ENCODE peak calls at places on chromosomes 2 and 18, in five cellular contexts. One of them, this sample, is unnamed. For H3K4me1, H3K36me3 and H3K27me3, the result is how much of the 10 kb centered on the place peaks cover.

GRCh38 chr2:36438454-36438977 is 82.9 kb downstream of the CRIM1 start:
- DNase-seq in HepG2: no peak
- DNase-seq in MM.1S: no peak
- DNase-seq in upper lobe of right lung: no peak
- DNase-seq in heart right ventricle: no peak
- DNase-seq in this sample: peak

GRCh38 chr2:53098323-53099073 is 669.1 kb upstream of the CHAC2 start:
- DNase-seq in HepG2: no peak
- DNase-seq in MM.1S: no peak
- DNase-seq in heart right ventricle: no peak
- DNase-seq in upper lobe of right lung: no peak
- DNase-seq in this sample: no peak

GRCh38 chr2:196293751-196294486 is 122.5 kb upstream of the STK17B start:
- DNase-seq in heart right ventricle: no peak
- DNase-seq in upper lobe of right lung: no peak
- DNase-seq in MM.1S: no peak
- DNase-seq in HepG2: no peak
- DNase-seq in this sample: no peak

GRCh38 chr18:10851824-10852225 is 297.5 kb downstream of the PIEZO2 start:
- DNase-seq in upper lobe of right lung: no peak
- DNase-seq in HepG2: peak
- DNase-seq in MM.1S: peak
- DNase-seq in heart right ventricle: no peak
- DNase-seq in this sample: peak

GRCh38 chr2:237333748-237334147 is 80.2 kb downstream of the COL6A3 start:
- DNase-seq in upper lobe of right lung: no peak
- DNase-seq in MM.1S: no peak
- DNase-seq in HepG2: no peak
- DNase-seq in heart right ventricle: no peak
- DNase-seq in this sample: no peak

GRCh38 chr18:59516356-59517155 is 157.5 kb upstream of the LMAN1 start:
- DNase-seq in MM.1S: no peak
- DNase-seq in upper lobe of right lung: no peak
- DNase-seq in HepG2: peak
- DNase-seq in heart right ventricle: no peak
- DNase-seq in this sample: no peak

GRCh38 chr2:201260302-201260800 is at the start of gene CASP8:
- DNase-seq in heart right ventricle: no peak
- DNase-seq in MM.1S: peak
- DNase-seq in HepG2: peak
- DNase-seq in upper lobe of right lung: no peak
- DNase-seq in this sample: peak

GRCh38 chr2:88230912-88231311 is 60.8 kb downstream of the THNSL2 start:
- DNase-seq in MM.1S: no peak
- DNase-seq in heart right ventricle: no peak
- DNase-seq in upper lobe of right lung: no peak
- DNase-seq in HepG2: no peak
- DNase-seq in this sample: no peak

GRCh38 chr2:168717790-168718502 is 84.5 kb upstream of the NOSTRIN start:
- DNase-seq in heart right ventricle: no peak
- DNase-seq in upper lobe of right lung: no peak
- DNase-seq in HepG2: no peak
- DNase-seq in MM.1S: no peak
- DNase-seq in this sample: no peak

GRCh38 chr2:149743842-149744468 is 156.4 kb upstream of the MMADHC start:
- DNase-seq in upper lobe of right lung: no peak
- DNase-seq in MM.1S: no peak
- DNase-seq in HepG2: no peak
- DNase-seq in heart right ventricle: no peak
- DNase-seq in this sample: peak

GRCh38 chr2:71465356-71465755 is 12.0 kb downstream of the DYSF start:
- DNase-seq in MM.1S: no peak
- DNase-seq in HepG2: no peak
- DNase-seq in heart right ventricle: no peak
- DNase-seq in upper lobe of right lung: peak
- DNase-seq in this sample: no peak

GRCh38 chr2:63438171-63438570 is 150.1 kb downstream of the WDPCP start:
- DNase-seq in HepG2: no peak
- DNase-seq in heart right ventricle: no peak
- DNase-seq in MM.1S: no peak
- DNase-seq in upper lobe of right lung: no peak
- DNase-seq in this sample: no peak

GRCh38 chr18:12092398-12093229 is 1.0 kb upstream of the ANKRD62 start:
- DNase-seq in heart right ventricle: peak
- DNase-seq in HepG2: peak
- DNase-seq in upper lobe of right lung: no peak
- DNase-seq in MM.1S: peak
- DNase-seq in this sample: peak

GRCh38 chr18:48868468-48869466 is 82.0 kb downstream of the SMAD7 start:
- DNase-seq in upper lobe of right lung: no peak
- DNase-seq in MM.1S: peak
- DNase-seq in HepG2: peak
- DNase-seq in heart right ventricle: no peak
- DNase-seq in this sample: no peak

GRCh38 chr18:6764382-6764781 is 34.9 kb downstream of the ARHGAP28 start:
- DNase-seq in MM.1S: no peak
- DNase-seq in HepG2: no peak
- DNase-seq in heart right ventricle: no peak
- DNase-seq in upper lobe of right lung: no peak
- DNase-seq in this sample: no peak

GRCh38 chr2:239109916-239110545 is 262.1 kb downstream of the TWIST2 start:
- DNase-seq in HepG2: no peak
- DNase-seq in MM.1S: no peak
- DNase-seq in upper lobe of right lung: no peak
- DNase-seq in heart right ventricle: no peak
- DNase-seq in this sample: no peak

GRCh38 chr2:43142921-43143438 is 83.4 kb downstream of the ZFP36L2 start:
- DNase-seq in MM.1S: no peak
- DNase-seq in HepG2: peak
- DNase-seq in upper lobe of right lung: no peak
- DNase-seq in heart right ventricle: no peak
- DNase-seq in this sample: no peak

GRCh38 chr2:218857371-218858137 is 2.1 kb upstream of the WNT6 start:
- DNase-seq in upper lobe of right lung: peak
- DNase-seq in MM.1S: no peak
- DNase-seq in HepG2: no peak
- DNase-seq in heart right ventricle: no peak
- DNase-seq in this sample: peak

GRCh38 chr18:9898792-9899549 is 13.2 kb downstream of the TXNDC2 start:
- DNase-seq in HepG2: peak
- DNase-seq in heart right ventricle: no peak
- DNase-seq in upper lobe of right lung: no peak
- DNase-seq in MM.1S: no peak
- DNase-seq in this sample: no peak

GRCh38 chr18:51480562-51481261 is 283.2 kb upstream of the MEX3C start:
- DNase-seq in MM.1S: no peak
- DNase-seq in HepG2: no peak
- DNase-seq in heart right ventricle: no peak
- DNase-seq in upper lobe of right lung: no peak
- DNase-seq in this sample: no peak

GRCh38 chr2:85312404-85312803 is 15.4 kb downstream of the TGOLN2 start:
- DNase-seq in upper lobe of right lung: no peak
- DNase-seq in heart right ventricle: no peak
- DNase-seq in MM.1S: no peak
- DNase-seq in HepG2: no peak
- DNase-seq in this sample: no peak

GRCh38 chr2:158060862-158061435 is 40.7 kb upstream of the UPP2 start:
- DNase-seq in heart right ventricle: no peak
- DNase-seq in HepG2: no peak
- DNase-seq in MM.1S: no peak
- DNase-seq in upper lobe of right lung: no peak
- DNase-seq in this sample: peak

GRCh38 chr2:12202301-12202700 is 455.9 kb downstream of the LPIN1 start:
- DNase-seq in heart right ventricle: no peak
- DNase-seq in HepG2: no peak
- DNase-seq in MM.1S: no peak
- DNase-seq in upper lobe of right lung: no peak
- DNase-seq in this sample: peak

GRCh38 chr18:32974421-32975165 is 201.8 kb upstream of the KLHL14 start:
- DNase-seq in upper lobe of right lung: no peak
- DNase-seq in MM.1S: no peak
- DNase-seq in heart right ventricle: no peak
- DNase-seq in HepG2: no peak
- DNase-seq in this sample: no peak

GRCh38 chr18:44848931-44849330 is 168.2 kb downstream of the SETBP1 start:
- DNase-seq in MM.1S: no peak
- DNase-seq in upper lobe of right lung: no peak
- DNase-seq in heart right ventricle: no peak
- DNase-seq in HepG2: no peak
- DNase-seq in this sample: no peak

GRCh38 chr2:108917078-108917440 is 72.0 kb downstream of the EDAR start:
- DNase-seq in upper lobe of right lung: peak
- DNase-seq in MM.1S: no peak
- DNase-seq in heart right ventricle: no peak
- DNase-seq in HepG2: peak
- DNase-seq in this sample: no peak

GRCh38 chr18:47724186-47724975 is 206.1 kb downstream of the SMAD2 start:
- DNase-seq in MM.1S: no peak
- DNase-seq in heart right ventricle: no peak
- DNase-seq in HepG2: no peak
- DNase-seq in upper lobe of right lung: no peak
- DNase-seq in this sample: no peak

GRCh38 chr2:176562359-176563043 is 293.3 kb downstream of the MTX2 start:
- DNase-seq in MM.1S: no peak
- DNase-seq in heart right ventricle: no peak
- DNase-seq in upper lobe of right lung: no peak
- DNase-seq in HepG2: no peak
- DNase-seq in this sample: peak

GRCh38 chr2:68225119-68225632 is 27.2 kb downstream of the PPP3R1 start:
- DNase-seq in MM.1S: peak
- DNase-seq in HepG2: peak
- DNase-seq in upper lobe of right lung: no peak
- DNase-seq in heart right ventricle: no peak
- DNase-seq in this sample: peak

GRCh38 chr18:46891742-46892214 is 25.5 kb downstream of the PIAS2 start:
- DNase-seq in heart right ventricle: no peak
- DNase-seq in HepG2: no peak
- DNase-seq in upper lobe of right lung: no peak
- DNase-seq in MM.1S: no peak
- DNase-seq in this sample: no peak

GRCh38 chr18:5841518-5841917 is 53.8 kb downstream of the TMEM200C start:
- DNase-seq in upper lobe of right lung: no peak
- DNase-seq in heart right ventricle: no peak
- DNase-seq in MM.1S: no peak
- DNase-seq in HepG2: no peak
- DNase-seq in this sample: no peak

GRCh38 chr2:75517562-75518230 is 43.0 kb downstream of the EVA1A start:
- DNase-seq in upper lobe of right lung: no peak
- DNase-seq in MM.1S: no peak
- DNase-seq in heart right ventricle: no peak
- DNase-seq in HepG2: no peak
- DNase-seq in this sample: no peak

GRCh38 chr2:98833172-98833916 is 102.4 kb upstream of the MGAT4A start:
- DNase-seq in upper lobe of right lung: no peak
- DNase-seq in heart right ventricle: peak
- DNase-seq in HepG2: no peak
- DNase-seq in MM.1S: no peak
- DNase-seq in this sample: no peak

GRCh38 chr2:188319845-188320244 is 28.2 kb downstream of the GULP1 start:
- DNase-seq in heart right ventricle: no peak
- DNase-seq in HepG2: peak
- DNase-seq in upper lobe of right lung: no peak
- DNase-seq in MM.1S: no peak
- DNase-seq in this sample: no peak
- H3K4me1 ChIP-seq in heart right ventricle: under half
- H3K4me1 ChIP-seq in HepG2: under half
- H3K4me1 ChIP-seq in upper lobe of right lung: under half
- H3K4me1 ChIP-seq in MM.1S: under half
- H3K4me1 ChIP-seq in this sample: under half

GRCh38 chr2:95106081-95106480 is 15.5 kb downstream of the MRPS5 start:
- DNase-seq in upper lobe of right lung: no peak
- DNase-seq in HepG2: no peak
- DNase-seq in MM.1S: no peak
- DNase-seq in heart right ventricle: no peak
- DNase-seq in this sample: no peak
- H3K36me3 ChIP-seq in upper lobe of right lung: half or more
- H3K36me3 ChIP-seq in HepG2: under half
- H3K36me3 ChIP-seq in MM.1S: under half
- H3K36me3 ChIP-seq in heart right ventricle: under half
- H3K36me3 ChIP-seq in this sample: half or more

GRCh38 chr2:144509548-144510205 is 10.2 kb downstream of the ZEB2 start:
- DNase-seq in upper lobe of right lung: no peak
- DNase-seq in MM.1S: no peak
- DNase-seq in heart right ventricle: no peak
- DNase-seq in HepG2: no peak
- DNase-seq in this sample: peak
- H3K27me3 ChIP-seq in upper lobe of right lung: under half
- H3K27me3 ChIP-seq in MM.1S: under half
- H3K27me3 ChIP-seq in heart right ventricle: under half
- H3K27me3 ChIP-seq in HepG2: under half
- H3K27me3 ChIP-seq in this sample: under half

DNA sequence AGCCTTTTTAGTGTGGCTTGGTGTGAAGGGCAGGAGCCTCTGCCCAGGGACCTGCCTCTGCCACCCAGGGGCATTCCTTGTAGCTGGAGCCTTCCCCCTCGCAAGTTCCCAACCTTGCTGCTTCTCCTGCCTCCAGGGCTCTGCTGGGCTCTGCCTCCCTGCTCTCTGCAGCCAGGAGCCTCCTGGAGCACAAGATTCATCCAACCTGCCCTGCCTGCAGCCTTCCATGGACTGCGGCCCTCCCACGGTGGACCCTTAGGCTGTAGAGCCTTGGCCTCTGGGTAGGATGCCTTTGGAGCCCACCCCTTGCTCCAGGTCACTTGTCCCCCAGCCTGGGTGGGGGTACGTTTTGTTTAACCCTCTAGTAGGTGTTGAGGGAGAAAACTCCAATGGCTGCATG is 2.5 kb downstream of the SLC66A3 start:
- DNase-seq in upper lobe of right lung: no peak
- DNase-seq in heart right ventricle: no peak
- DNase-seq in MM.1S: no peak
- DNase-seq in HepG2: no peak
- DNase-seq in this sample: no peak
- H3K4me1 ChIP-seq in upper lobe of right lung: under half
- H3K4me1 ChIP-seq in heart right ventricle: under half
- H3K4me1 ChIP-seq in MM.1S: under half
- H3K4me1 ChIP-seq in HepG2: half or more
- H3K4me1 ChIP-seq in this sample: under half

DNA sequence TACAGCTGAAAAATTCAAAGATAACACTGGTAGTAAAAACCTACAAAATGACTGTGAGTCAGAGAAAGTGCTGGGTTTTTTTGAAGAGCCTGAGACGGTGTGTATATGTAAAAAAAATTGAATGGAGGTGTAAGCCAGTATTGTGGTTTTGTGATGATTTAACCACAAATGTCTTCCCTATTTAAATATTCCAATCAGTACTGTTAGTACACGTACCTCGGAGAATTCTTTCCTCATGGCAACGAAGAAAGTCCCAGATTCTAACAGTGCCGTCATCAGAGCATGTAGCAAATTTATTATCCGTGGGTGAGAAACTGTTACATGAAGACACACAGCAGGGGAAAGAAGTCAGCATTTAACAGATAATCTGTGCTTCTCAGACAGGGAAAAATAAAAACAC is 48.1 kb downstream of the WDR33 start:
- DNase-seq in upper lobe of right lung: no peak
- DNase-seq in HepG2: no peak
- DNase-seq in MM.1S: no peak
- DNase-seq in heart right ventricle: no peak
- DNase-seq in this sample: no peak
- H3K36me3 ChIP-seq in upper lobe of right lung: half or more
- H3K36me3 ChIP-seq in HepG2: under half
- H3K36me3 ChIP-seq in MM.1S: under half
- H3K36me3 ChIP-seq in heart right ventricle: under half
- H3K36me3 ChIP-seq in this sample: half or more